ENCODE peak calls at places on chromosomes 2 and 18, in nine cellular contexts. One of them, this sample, is unnamed.

GRCh38 chr2:40482091-40482490 is 30.2 kb upstream of the SLC8A1 start:
- DNase-seq in iris pigment epithelial cell: no peak
- DNase-seq in GM13976: no peak
- DNase-seq in Calu3: no peak
- DNase-seq in nephron progenitor cell: no peak
- DNase-seq in A549: no peak
- DNase-seq in stimulated activated CD4-positive, alpha-beta T cell treated with anti-CD3 and anti-CD28 coated beads, Interleukin-2, amount 100 ng/mL, for 24 hours: no peak
- DNase-seq in activated T-cell treated with anti-CD3 and anti-CD28 coated beads, Interleukin-2, amount 50 U/mL, for 48 hours: no peak
- DNase-seq in Karpas-422: no peak
- DNase-seq in this sample: no peak

GRCh38 chr2:202169826-202170424 is 68.5 kb downstream of the SUMO1 start:
- DNase-seq in activated T-cell treated with anti-CD3 and anti-CD28 coated beads, Interleukin-2, amount 50 U/mL, for 48 hours: no peak
- DNase-seq in A549: no peak
- DNase-seq in stimulated activated CD4-positive, alpha-beta T cell treated with anti-CD3 and anti-CD28 coated beads, Interleukin-2, amount 100 ng/mL, for 24 hours: no peak
- DNase-seq in GM13976: no peak
- DNase-seq in iris pigment epithelial cell: no peak
- DNase-seq in nephron progenitor cell: peak; percentile 22
- DNase-seq in Karpas-422: no peak
- DNase-seq in Calu3: no peak
- DNase-seq in this sample: no peak

GRCh38 chr18:35267809-35268208 is 22.2 kb downstream of the ZSCAN30 start:
- DNase-seq in nephron progenitor cell: no peak
- DNase-seq in stimulated activated CD4-positive, alpha-beta T cell treated with anti-CD3 and anti-CD28 coated beads, Interleukin-2, amount 100 ng/mL, for 24 hours: peak; percentile 20
- DNase-seq in A549: no peak
- DNase-seq in Karpas-422: no peak
- DNase-seq in Calu3: no peak
- DNase-seq in GM13976: no peak
- DNase-seq in activated T-cell treated with anti-CD3 and anti-CD28 coated beads, Interleukin-2, amount 50 U/mL, for 48 hours: no peak
- DNase-seq in iris pigment epithelial cell: no peak
- DNase-seq in this sample: no peak

GRCh38 chr2:51329512-51329911 is 297.6 kb upstream of the NRXN1 start:
- DNase-seq in A549: no peak
- DNase-seq in iris pigment epithelial cell: peak; percentile 91
- DNase-seq in GM13976: no peak
- DNase-seq in Calu3: no peak
- DNase-seq in stimulated activated CD4-positive, alpha-beta T cell treated with anti-CD3 and anti-CD28 coated beads, Interleukin-2, amount 100 ng/mL, for 24 hours: no peak
- DNase-seq in nephron progenitor cell: no peak
- DNase-seq in activated T-cell treated with anti-CD3 and anti-CD28 coated beads, Interleukin-2, amount 50 U/mL, for 48 hours: no peak
- DNase-seq in Karpas-422: no peak
- DNase-seq in this sample: no peak

GRCh38 chr2:102473020-102473419 is at the start of gene SLC9A4:
- DNase-seq in iris pigment epithelial cell: peak; percentile 40
- DNase-seq in stimulated activated CD4-positive, alpha-beta T cell treated with anti-CD3 and anti-CD28 coated beads, Interleukin-2, amount 100 ng/mL, for 24 hours: peak; percentile 72
- DNase-seq in activated T-cell treated with anti-CD3 and anti-CD28 coated beads, Interleukin-2, amount 50 U/mL, for 48 hours: peak; percentile 71
- DNase-seq in Calu3: peak; percentile 74
- DNase-seq in GM13976: peak; percentile 38
- DNase-seq in Karpas-422: peak; percentile 78
- DNase-seq in nephron progenitor cell: peak; percentile 61
- DNase-seq in A549: peak; percentile 51
- DNase-seq in this sample: peak; percentile 30

GRCh38 chr2:25335971-25336370 is 5.8 kb downstream of the DNMT3A start:
- DNase-seq in A549: no peak
- DNase-seq in iris pigment epithelial cell: no peak
- DNase-seq in Karpas-422: no peak
- DNase-seq in nephron progenitor cell: no peak
- DNase-seq in activated T-cell treated with anti-CD3 and anti-CD28 coated beads, Interleukin-2, amount 50 U/mL, for 48 hours: no peak
- DNase-seq in GM13976: no peak
- DNase-seq in stimulated activated CD4-positive, alpha-beta T cell treated with anti-CD3 and anti-CD28 coated beads, Interleukin-2, amount 100 ng/mL, for 24 hours: no peak
- DNase-seq in Calu3: no peak
- DNase-seq in this sample: no peak

GRCh38 chr2:203579131-203579643 is 44.1 kb upstream of the RAPH1 start:
- DNase-seq in GM13976: no peak
- DNase-seq in Calu3: peak; percentile 79
- DNase-seq in Karpas-422: no peak
- DNase-seq in A549: peak; percentile 56
- DNase-seq in iris pigment epithelial cell: peak; percentile 92
- DNase-seq in stimulated activated CD4-positive, alpha-beta T cell treated with anti-CD3 and anti-CD28 coated beads, Interleukin-2, amount 100 ng/mL, for 24 hours: peak; percentile 35
- DNase-seq in nephron progenitor cell: no peak
- DNase-seq in activated T-cell treated with anti-CD3 and anti-CD28 coated beads, Interleukin-2, amount 50 U/mL, for 48 hours: peak; percentile 56
- DNase-seq in this sample: no peak

GRCh38 chr2:159539701-159540100 is 76.6 kb downstream of the BAZ2B start:
- DNase-seq in GM13976: no peak
- DNase-seq in Calu3: no peak
- DNase-seq in nephron progenitor cell: no peak
- DNase-seq in A549: no peak
- DNase-seq in activated T-cell treated with anti-CD3 and anti-CD28 coated beads, Interleukin-2, amount 50 U/mL, for 48 hours: no peak
- DNase-seq in Karpas-422: no peak
- DNase-seq in stimulated activated CD4-positive, alpha-beta T cell treated with anti-CD3 and anti-CD28 coated beads, Interleukin-2, amount 100 ng/mL, for 24 hours: no peak
- DNase-seq in iris pigment epithelial cell: no peak
- DNase-seq in this sample: no peak

GRCh38 chr2:1602359-1603010 is 141.8 kb downstream of the PXDN start:
- DNase-seq in nephron progenitor cell: no peak
- DNase-seq in Calu3: no peak
- DNase-seq in stimulated activated CD4-positive, alpha-beta T cell treated with anti-CD3 and anti-CD28 coated beads, Interleukin-2, amount 100 ng/mL, for 24 hours: no peak
- DNase-seq in GM13976: no peak
- DNase-seq in iris pigment epithelial cell: no peak
- DNase-seq in A549: no peak
- DNase-seq in Karpas-422: no peak
- DNase-seq in activated T-cell treated with anti-CD3 and anti-CD28 coated beads, Interleukin-2, amount 50 U/mL, for 48 hours: no peak
- DNase-seq in this sample: no peak

GRCh38 chr2:239616729-239617128 is 215.9 kb upstream of the HDAC4 start:
- DNase-seq in activated T-cell treated with anti-CD3 and anti-CD28 coated beads, Interleukin-2, amount 50 U/mL, for 48 hours: no peak
- DNase-seq in Calu3: no peak
- DNase-seq in A549: no peak
- DNase-seq in nephron progenitor cell: no peak
- DNase-seq in Karpas-422: no peak
- DNase-seq in iris pigment epithelial cell: no peak
- DNase-seq in GM13976: no peak
- DNase-seq in stimulated activated CD4-positive, alpha-beta T cell treated with anti-CD3 and anti-CD28 coated beads, Interleukin-2, amount 100 ng/mL, for 24 hours: no peak
- DNase-seq in this sample: no peak

GRCh38 chr2:73156539-73157124 is 43.9 kb upstream of the RAB11FIP5 start:
- DNase-seq in Calu3: peak; percentile 71
- DNase-seq in A549: peak; percentile 69
- DNase-seq in GM13976: peak; percentile 62
- DNase-seq in Karpas-422: no peak
- DNase-seq in iris pigment epithelial cell: peak; percentile 61
- DNase-seq in stimulated activated CD4-positive, alpha-beta T cell treated with anti-CD3 and anti-CD28 coated beads, Interleukin-2, amount 100 ng/mL, for 24 hours: peak; percentile 56
- DNase-seq in activated T-cell treated with anti-CD3 and anti-CD28 coated beads, Interleukin-2, amount 50 U/mL, for 48 hours: peak; percentile 67
- DNase-seq in nephron progenitor cell: peak; percentile 75
- DNase-seq in this sample: peak; percentile 57

GRCh38 chr2:10658041-10658913 is 31.5 kb downstream of the NOL10 start:
- DNase-seq in Karpas-422: no peak
- DNase-seq in GM13976: no peak
- DNase-seq in Calu3: peak; percentile 44
- DNase-seq in activated T-cell treated with anti-CD3 and anti-CD28 coated beads, Interleukin-2, amount 50 U/mL, for 48 hours: no peak
- DNase-seq in stimulated activated CD4-positive, alpha-beta T cell treated with anti-CD3 and anti-CD28 coated beads, Interleukin-2, amount 100 ng/mL, for 24 hours: no peak
- DNase-seq in iris pigment epithelial cell: peak; percentile 92
- DNase-seq in nephron progenitor cell: no peak
- DNase-seq in A549: no peak
- DNase-seq in this sample: no peak

GRCh38 chr2:28449126-28449488 is 46.8 kb upstream of the PLB1 start:
- DNase-seq in A549: no peak
- DNase-seq in Calu3: no peak
- DNase-seq in stimulated activated CD4-positive, alpha-beta T cell treated with anti-CD3 and anti-CD28 coated beads, Interleukin-2, amount 100 ng/mL, for 24 hours: no peak
- DNase-seq in Karpas-422: no peak
- DNase-seq in nephron progenitor cell: no peak
- DNase-seq in activated T-cell treated with anti-CD3 and anti-CD28 coated beads, Interleukin-2, amount 50 U/mL, for 48 hours: peak; percentile 52
- DNase-seq in GM13976: no peak
- DNase-seq in iris pigment epithelial cell: no peak
- DNase-seq in this sample: no peak

GRCh38 chr18:76426738-76427305 is 68.2 kb downstream of the ZNF516 start:
- DNase-seq in stimulated activated CD4-positive, alpha-beta T cell treated with anti-CD3 and anti-CD28 coated beads, Interleukin-2, amount 100 ng/mL, for 24 hours: peak; percentile 35
- DNase-seq in GM13976: no peak
- DNase-seq in Calu3: peak; percentile 51
- DNase-seq in A549: peak; percentile 21
- DNase-seq in Karpas-422: peak; percentile 68
- DNase-seq in nephron progenitor cell: peak; percentile 79
- DNase-seq in activated T-cell treated with anti-CD3 and anti-CD28 coated beads, Interleukin-2, amount 50 U/mL, for 48 hours: peak; percentile 47
- DNase-seq in iris pigment epithelial cell: peak; percentile 14
- DNase-seq in this sample: peak; percentile 43

GRCh38 chr2:47217277-47217676 is 62.2 kb upstream of the STPG4 start:
- DNase-seq in stimulated activated CD4-positive, alpha-beta T cell treated with anti-CD3 and anti-CD28 coated beads, Interleukin-2, amount 100 ng/mL, for 24 hours: no peak
- DNase-seq in nephron progenitor cell: no peak
- DNase-seq in A549: no peak
- DNase-seq in Karpas-422: no peak
- DNase-seq in iris pigment epithelial cell: no peak
- DNase-seq in Calu3: no peak
- DNase-seq in GM13976: no peak
- DNase-seq in activated T-cell treated with anti-CD3 and anti-CD28 coated beads, Interleukin-2, amount 50 U/mL, for 48 hours: no peak
- DNase-seq in this sample: no peak

GRCh38 chr2:196131384-196131861 is 40.0 kb downstream of the STK17B start:
- DNase-seq in nephron progenitor cell: no peak
- DNase-seq in A549: peak; percentile 66
- DNase-seq in iris pigment epithelial cell: peak; percentile 40
- DNase-seq in stimulated activated CD4-positive, alpha-beta T cell treated with anti-CD3 and anti-CD28 coated beads, Interleukin-2, amount 100 ng/mL, for 24 hours: peak; percentile 69
- DNase-seq in activated T-cell treated with anti-CD3 and anti-CD28 coated beads, Interleukin-2, amount 50 U/mL, for 48 hours: peak; percentile 77
- DNase-seq in GM13976: no peak
- DNase-seq in Karpas-422: peak; percentile 94
- DNase-seq in Calu3: peak; percentile 19
- DNase-seq in this sample: no peak

GRCh38 chr2:67561411-67561965 is 164.4 kb downstream of the ETAA1 start:
- DNase-seq in stimulated activated CD4-positive, alpha-beta T cell treated with anti-CD3 and anti-CD28 coated beads, Interleukin-2, amount 100 ng/mL, for 24 hours: no peak
- DNase-seq in GM13976: no peak
- DNase-seq in Karpas-422: no peak
- DNase-seq in A549: peak; percentile 96
- DNase-seq in iris pigment epithelial cell: peak; percentile 94
- DNase-seq in Calu3: peak; percentile 61
- DNase-seq in activated T-cell treated with anti-CD3 and anti-CD28 coated beads, Interleukin-2, amount 50 U/mL, for 48 hours: no peak
- DNase-seq in nephron progenitor cell: no peak
- DNase-seq in this sample: no peak

GRCh38 chr2:112204411-112204810 is 50.4 kb downstream of the ZC3H8 start:
- DNase-seq in Karpas-422: no peak
- DNase-seq in stimulated activated CD4-positive, alpha-beta T cell treated with anti-CD3 and anti-CD28 coated beads, Interleukin-2, amount 100 ng/mL, for 24 hours: no peak
- DNase-seq in A549: peak; percentile 30
- DNase-seq in Calu3: no peak
- DNase-seq in nephron progenitor cell: no peak
- DNase-seq in iris pigment epithelial cell: peak; percentile 9
- DNase-seq in activated T-cell treated with anti-CD3 and anti-CD28 coated beads, Interleukin-2, amount 50 U/mL, for 48 hours: no peak
- DNase-seq in GM13976: no peak
- DNase-seq in this sample: no peak

GRCh38 chr2:197614532-197614931 is 60.9 kb downstream of the RFTN2 start:
- DNase-seq in activated T-cell treated with anti-CD3 and anti-CD28 coated beads, Interleukin-2, amount 50 U/mL, for 48 hours: no peak
- DNase-seq in stimulated activated CD4-positive, alpha-beta T cell treated with anti-CD3 and anti-CD28 coated beads, Interleukin-2, amount 100 ng/mL, for 24 hours: no peak
- DNase-seq in GM13976: no peak
- DNase-seq in Karpas-422: no peak
- DNase-seq in Calu3: peak; percentile 2
- DNase-seq in A549: no peak
- DNase-seq in nephron progenitor cell: no peak
- DNase-seq in iris pigment epithelial cell: no peak
- DNase-seq in this sample: no peak

GRCh38 chr2:222330910-222331309 is 32.1 kb upstream of the PAX3 start:
- DNase-seq in iris pigment epithelial cell: no peak
- DNase-seq in nephron progenitor cell: no peak
- DNase-seq in Calu3: no peak
- DNase-seq in Karpas-422: no peak
- DNase-seq in GM13976: no peak
- DNase-seq in A549: no peak
- DNase-seq in stimulated activated CD4-positive, alpha-beta T cell treated with anti-CD3 and anti-CD28 coated beads, Interleukin-2, amount 100 ng/mL, for 24 hours: no peak
- DNase-seq in activated T-cell treated with anti-CD3 and anti-CD28 coated beads, Interleukin-2, amount 50 U/mL, for 48 hours: no peak
- DNase-seq in this sample: no peak